ENCODE peak calls at places on chromosomes 5 and 9, in six cellular contexts. R is BJ, X is GM12865, W is LNCaP clone FGC, H is IMR-90, P is endothelial cell of umbilical vein. C is an unnamed sample.

GRCh38 chr9:94011134-94011533 is 56.0 kb upstream of the BARX1 start:
- DNase-seq in R (no peak), X (no peak), W (no peak), H (no peak), P (no peak), C (peak; percentile 56)

GRCh38 chr5:164360589-164360988 is 855.2 kb downstream of the MAT2B start:
- DNase-seq in H (peak; percentile 63), P (no peak), W (no peak), R (no peak), X (no peak), C (peak; percentile 83)

GRCh38 chr9:134557331-134557730 is 84.3 kb upstream of the COL5A1 start:
- DNase-seq in P (no peak), H (no peak), R (no peak), W (no peak), X (no peak), C (no peak)

GRCh38 chr9:123081824-123082223 is 48.4 kb downstream of the GPR21 start:
- DNase-seq in P (peak; percentile 76), W (no peak), R (no peak), H (peak; percentile 55), X (peak; percentile 47), C (peak; percentile 68)

GRCh38 chr9:127803507-127804352 is 1.0 kb downstream of the FPGS start:
- DNase-seq in P (no peak), R (no peak), X (no peak), W (no peak), H (no peak), C (peak; percentile 64)

GRCh38 chr5:177478711-177479646 is 5.5 kb upstream of the DBN1 start:
- DNase-seq in H (peak; percentile 66), X (no peak), P (no peak), R (no peak), W (peak; percentile 71), C (peak; percentile 60)

GRCh38 chr5:132495063-132495671 is 4.6 kb upstream of the IRF1 start:
- DNase-seq in X (no peak), R (no peak), P (no peak), W (no peak), H (no peak), C (no peak)

GRCh38 chr5:74567351-74567870 is 73.1 kb downstream of the ENC1 start:
- DNase-seq in W (peak; percentile 48), X (no peak), R (no peak), H (no peak), P (no peak), C (no peak)

GRCh38 chr5:15791859-15792258 is 291.9 kb downstream of the FBXL7 start:
- DNase-seq in W (no peak), P (no peak), H (peak; percentile 66), X (no peak), R (peak; percentile 32), C (no peak)

GRCh38 chr5:73654861-73655318 is 28.9 kb downstream of the ARHGEF28 start:
- DNase-seq in H (peak; percentile 44), R (no peak), P (no peak), W (no peak), X (no peak), C (no peak)

DNA sequence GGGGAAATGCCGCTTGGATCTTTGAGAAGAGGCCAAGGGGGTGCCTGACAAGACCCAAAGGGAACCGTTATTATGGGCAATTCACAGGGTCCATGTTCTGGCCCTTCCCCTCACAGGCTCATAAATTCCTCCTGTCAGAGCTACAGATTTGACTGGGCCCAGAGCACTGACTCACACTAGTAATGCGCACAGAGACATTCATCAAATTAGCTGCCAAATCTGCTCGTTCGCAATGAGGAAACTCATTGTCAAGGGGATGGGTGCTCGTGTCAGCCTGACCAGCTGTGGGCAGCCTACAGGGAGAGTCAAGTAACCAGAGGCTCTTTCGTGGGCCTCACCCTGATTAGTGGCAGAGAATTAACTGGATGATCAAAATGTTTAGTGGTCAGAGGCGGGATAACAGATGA is 377.4 kb downstream of the ACTL7B start:
- DNase-seq in H (peak; percentile 90), W (no peak), R (no peak), P (peak; percentile 77), X (peak; percentile 61), C (peak; percentile 93)
- H3K4me3 ChIP-seq in H (no peak overlapping the region), W (no peak overlapping the region), R (no peak overlapping the region), P (no peak overlapping the region), X (no peak overlapping the region), C (no peak overlapping the region)

DNA sequence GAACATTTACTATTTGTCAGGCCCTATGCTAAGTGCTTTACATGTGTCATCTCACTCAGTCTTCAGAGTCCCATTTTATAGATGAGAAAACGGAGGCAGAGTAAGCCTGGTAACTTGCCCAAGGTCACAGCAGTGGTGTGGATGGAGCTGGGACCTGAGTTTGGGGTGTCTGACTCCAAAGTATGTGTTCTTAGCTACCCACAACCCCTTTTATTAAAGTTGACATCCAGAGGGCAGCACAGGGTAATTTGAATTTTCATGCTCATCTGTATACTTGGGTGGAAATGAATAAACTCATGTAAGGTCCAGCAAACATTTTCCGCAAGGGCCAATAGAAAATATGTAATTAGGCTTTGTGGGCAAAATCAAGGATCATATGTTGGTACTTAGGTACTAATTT is 93.4 kb upstream of the SLC25A48 start:
- DNase-seq in H (no peak), P (no peak), W (no peak), R (no peak), X (no peak), C (no peak)
- TF ChIP-seq CTCF in H (no peak), P (no peak), W (peak; percentile 15), R (no peak), X (no peak), C (no peak)

GRCh38 chr5:24643255-24643654 is 1.5 kb downstream of the CDH10 start:
- DNase-seq in H (no peak), X (no peak), P (no peak), R (no peak), W (no peak), C (no peak)
- H3K4me3 ChIP-seq in H (no peak overlapping the region), X (no peak overlapping the region), P (no peak overlapping the region), R (no peak overlapping the region), W (no peak overlapping the region), C (no peak overlapping the region)

GRCh38 chr5:79689541-79690466 is at the start of gene CMYA5:
- DNase-seq in H (peak; percentile 33), R (no peak), X (no peak), W (no peak), P (no peak), C (peak; percentile 35)

GRCh38 chr5:79684782-79685181 is 4.9 kb upstream of the CMYA5 start:
- DNase-seq in P (no peak), R (no peak), W (no peak), X (no peak), H (no peak), C (no peak)

GRCh38 chr5:79687911-79688310 is 1.7 kb upstream of the CMYA5 start:
- DNase-seq in W (no peak), P (no peak), H (no peak), X (no peak), R (no peak), C (no peak)

GRCh38 chr5:79686799-79687198 is 2.8 kb upstream of the CMYA5 start:
- DNase-seq in R (no peak), H (peak; percentile 8), W (no peak), P (no peak), X (no peak), C (no peak)

DNA sequence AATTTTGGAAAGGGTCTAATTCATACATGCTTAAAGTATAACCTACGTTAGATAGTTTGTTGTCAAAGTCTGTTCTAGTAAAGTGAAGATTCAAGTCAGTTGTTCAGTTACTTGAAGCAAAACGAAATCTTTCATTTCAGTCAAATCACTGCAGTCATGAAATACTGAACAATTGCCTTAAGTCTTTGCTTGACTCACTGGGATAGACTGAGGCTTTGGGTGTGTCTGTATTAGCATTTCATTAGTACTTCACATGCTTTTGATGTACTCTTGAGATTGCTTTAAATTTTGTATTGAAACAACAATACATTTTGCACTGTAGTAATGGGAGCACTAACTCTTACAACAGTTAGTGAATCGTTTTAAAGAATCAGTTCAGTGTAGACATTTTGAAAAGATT is 4.0 kb upstream of the CMYA5 start:
- DNase-seq in X (no peak), R (no peak), P (no peak), H (peak; percentile 21), W (no peak), C (peak; percentile 18)
- TF ChIP-seq CTCF in X (no peak), R (no peak), P (no peak), H (no peak), W (no peak), C (no peak)

DNA sequence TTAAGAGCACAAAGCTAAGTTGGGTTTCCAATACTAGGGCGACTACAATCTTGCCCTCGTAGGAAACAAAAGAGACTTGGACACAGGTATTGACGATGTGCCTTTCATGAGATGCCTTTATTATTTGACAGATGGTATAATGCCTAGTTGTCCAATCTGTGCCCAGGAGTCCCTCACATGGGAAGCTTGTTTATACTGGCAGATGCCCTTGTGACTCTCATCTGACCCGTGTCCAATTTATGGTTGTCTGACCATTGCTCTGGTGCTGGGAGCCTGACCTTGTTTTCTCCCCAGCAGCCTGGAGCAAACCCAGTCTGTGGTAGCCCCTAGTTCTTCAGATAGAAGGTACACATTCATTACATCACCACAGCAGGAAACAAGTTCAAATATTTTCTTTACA is 511.7 kb downstream of the AGTPBP1 start:
- DNase-seq in R (no peak), P (no peak), W (no peak), H (no peak), X (no peak), C (no peak)
- H3K4me3 ChIP-seq in R (no peak overlapping the region), P (no peak overlapping the region), W (no peak overlapping the region), H (no peak overlapping the region), X (no peak overlapping the region), C (no peak overlapping the region)

C was measured in cardiac fibroblast.